ENCODE peak calls at places on chromosomes 5 and 9, in four cellular contexts. One of them, this sample, is unnamed.
A peak's percentile ranks its signal among the peaks of the same experiment; 100 is the strongest.

GRCh38 chr5:115720888-115721287 is 95.1 kb upstream of the TMED7 start:
- DNase-seq in activated CD8-positive, alpha-beta T cell treated with anti-CD3 and anti-CD28 coated beads for 36 hours: no peak
- DNase-seq in Daoy: no peak
- DNase-seq in effector memory CD4-positive, alpha-beta T cell: no peak
- DNase-seq in this sample: no peak

GRCh38 chr5:136075339-136075885 is 46.6 kb downstream of the TGFBI start:
- DNase-seq in Daoy: no peak
- DNase-seq in effector memory CD4-positive, alpha-beta T cell: no peak
- DNase-seq in activated CD8-positive, alpha-beta T cell treated with anti-CD3 and anti-CD28 coated beads for 36 hours: no peak
- DNase-seq in this sample: no peak

GRCh38 chr9:133991211-133991921 is 758 bp downstream of the VAV2 start:
- DNase-seq in Daoy: peak; percentile 49
- DNase-seq in effector memory CD4-positive, alpha-beta T cell: no peak
- DNase-seq in activated CD8-positive, alpha-beta T cell treated with anti-CD3 and anti-CD28 coated beads for 36 hours: no peak
- DNase-seq in this sample: no peak

GRCh38 chr5:173602423-173602822 is 14.0 kb downstream of the BOD1 start:
- DNase-seq in Daoy: peak; percentile 33
- DNase-seq in effector memory CD4-positive, alpha-beta T cell: no peak
- DNase-seq in activated CD8-positive, alpha-beta T cell treated with anti-CD3 and anti-CD28 coated beads for 36 hours: no peak
- DNase-seq in this sample: peak; percentile 42

GRCh38 chr9:109320338-109320733 is 523 bp downstream of the EPB41L4B start:
- DNase-seq in effector memory CD4-positive, alpha-beta T cell: no peak
- DNase-seq in Daoy: peak; percentile 66
- DNase-seq in activated CD8-positive, alpha-beta T cell treated with anti-CD3 and anti-CD28 coated beads for 36 hours: no peak
- DNase-seq in this sample: no peak

GRCh38 chr9:89576404-89576824 is 28.4 kb upstream of the GADD45G start:
- DNase-seq in effector memory CD4-positive, alpha-beta T cell: no peak
- DNase-seq in activated CD8-positive, alpha-beta T cell treated with anti-CD3 and anti-CD28 coated beads for 36 hours: no peak
- DNase-seq in Daoy: no peak
- DNase-seq in this sample: peak; percentile 20

GRCh38 chr9:134593286-134593685 is 48.3 kb upstream of the COL5A1 start:
- DNase-seq in Daoy: no peak
- DNase-seq in effector memory CD4-positive, alpha-beta T cell: no peak
- DNase-seq in activated CD8-positive, alpha-beta T cell treated with anti-CD3 and anti-CD28 coated beads for 36 hours: no peak
- DNase-seq in this sample: no peak

GRCh38 chr9:106648799-106649198 is 214.2 kb upstream of the ZNF462 start:
- DNase-seq in Daoy: no peak
- DNase-seq in effector memory CD4-positive, alpha-beta T cell: no peak
- DNase-seq in activated CD8-positive, alpha-beta T cell treated with anti-CD3 and anti-CD28 coated beads for 36 hours: no peak
- DNase-seq in this sample: peak; percentile 37

GRCh38 chr9:137303031-137303892 is 1.2 kb upstream of the NRARP start:
- DNase-seq in Daoy: peak; percentile 37
- DNase-seq in effector memory CD4-positive, alpha-beta T cell: no peak
- DNase-seq in activated CD8-positive, alpha-beta T cell treated with anti-CD3 and anti-CD28 coated beads for 36 hours: no peak
- DNase-seq in this sample: no peak

This sample was measured in RPMI7951.